ENCODE peak calls at places on chromosomes 1 and 21, in nine cellular contexts. One of them, this sample, is unnamed.

GRCh38 chr1:52904590-52905375 is 16.8 kb downstream of the ECHDC2 start:
- DNase-seq in NCI-H2171 treated with DMSO at 0.1 percent for 48 hours: peak
- DNase-seq in DMS53: peak
- DNase-seq in HT1080: no peak
- DNase-seq in ELR: peak
- DNase-seq in GM10248: peak
- DNase-seq in NCI-H1105: peak
- DNase-seq in left ventricle myocardium inferior: no peak
- DNase-seq in stimulated activated naive CD8-positive, alpha-beta T cell treated with anti-CD3 and anti-CD28 coated beads, Interleukin-15, Interleukin-2, amounts not matched to agents 100 U/mL and 50 U/mL, for 24 hours: peak
- DNase-seq in this sample: peak

GRCh38 chr1:90717665-90718410 is 736 bp upstream of the BARHL2 start:
- DNase-seq in NCI-H2171 treated with DMSO at 0.1 percent for 48 hours: peak
- DNase-seq in DMS53: peak
- DNase-seq in HT1080: no peak
- DNase-seq in ELR: no peak
- DNase-seq in GM10248: no peak
- DNase-seq in NCI-H1105: no peak
- DNase-seq in left ventricle myocardium inferior: no peak
- DNase-seq in stimulated activated naive CD8-positive, alpha-beta T cell treated with anti-CD3 and anti-CD28 coated beads, Interleukin-15, Interleukin-2, amounts not matched to agents 100 U/mL and 50 U/mL, for 24 hours: no peak
- DNase-seq in this sample: no peak

GRCh38 chr21:16517380-16517779 is 787.6 kb downstream of the USP25 start:
- DNase-seq in NCI-H2171 treated with DMSO at 0.1 percent for 48 hours: no peak
- DNase-seq in DMS53: no peak
- DNase-seq in HT1080: no peak
- DNase-seq in ELR: no peak
- DNase-seq in GM10248: no peak
- DNase-seq in NCI-H1105: no peak
- DNase-seq in left ventricle myocardium inferior: no peak
- DNase-seq in stimulated activated naive CD8-positive, alpha-beta T cell treated with anti-CD3 and anti-CD28 coated beads, Interleukin-15, Interleukin-2, amounts not matched to agents 100 U/mL and 50 U/mL, for 24 hours: no peak
- DNase-seq in this sample: no peak

GRCh38 chr21:37521658-37522057 is 155.1 kb downstream of the DYRK1A start:
- DNase-seq in NCI-H2171 treated with DMSO at 0.1 percent for 48 hours: no peak
- DNase-seq in DMS53: no peak
- DNase-seq in HT1080: no peak
- DNase-seq in ELR: no peak
- DNase-seq in GM10248: no peak
- DNase-seq in NCI-H1105: no peak
- DNase-seq in left ventricle myocardium inferior: no peak
- DNase-seq in stimulated activated naive CD8-positive, alpha-beta T cell treated with anti-CD3 and anti-CD28 coated beads, Interleukin-15, Interleukin-2, amounts not matched to agents 100 U/mL and 50 U/mL, for 24 hours: no peak
- DNase-seq in this sample: no peak

GRCh38 chr1:214004014-214004413 is 16.2 kb downstream of the PROX1 start:
- DNase-seq in NCI-H2171 treated with DMSO at 0.1 percent for 48 hours: peak
- DNase-seq in DMS53: no peak
- DNase-seq in HT1080: no peak
- DNase-seq in ELR: no peak
- DNase-seq in GM10248: no peak
- DNase-seq in NCI-H1105: no peak
- DNase-seq in left ventricle myocardium inferior: no peak
- DNase-seq in stimulated activated naive CD8-positive, alpha-beta T cell treated with anti-CD3 and anti-CD28 coated beads, Interleukin-15, Interleukin-2, amounts not matched to agents 100 U/mL and 50 U/mL, for 24 hours: no peak
- DNase-seq in this sample: no peak

GRCh38 chr1:22216210-22216883 is 73.5 kb upstream of the WNT4 start:
- DNase-seq in NCI-H2171 treated with DMSO at 0.1 percent for 48 hours: peak
- DNase-seq in DMS53: peak
- DNase-seq in HT1080: no peak
- DNase-seq in ELR: no peak
- DNase-seq in GM10248: no peak
- DNase-seq in NCI-H1105: no peak
- DNase-seq in left ventricle myocardium inferior: no peak
- DNase-seq in stimulated activated naive CD8-positive, alpha-beta T cell treated with anti-CD3 and anti-CD28 coated beads, Interleukin-15, Interleukin-2, amounts not matched to agents 100 U/mL and 50 U/mL, for 24 hours: no peak
- DNase-seq in this sample: no peak

GRCh38 chr1:29620631-29621030 is 384.3 kb downstream of the PTPRU start:
- DNase-seq in NCI-H2171 treated with DMSO at 0.1 percent for 48 hours: no peak
- DNase-seq in DMS53: no peak
- DNase-seq in HT1080: no peak
- DNase-seq in ELR: no peak
- DNase-seq in GM10248: no peak
- DNase-seq in NCI-H1105: no peak
- DNase-seq in left ventricle myocardium inferior: no peak
- DNase-seq in stimulated activated naive CD8-positive, alpha-beta T cell treated with anti-CD3 and anti-CD28 coated beads, Interleukin-15, Interleukin-2, amounts not matched to agents 100 U/mL and 50 U/mL, for 24 hours: no peak
- DNase-seq in this sample: no peak

GRCh38 chr1:3481836-3482589 is 27.5 kb downstream of the ARHGEF16 start:
- DNase-seq in NCI-H2171 treated with DMSO at 0.1 percent for 48 hours: peak
- DNase-seq in DMS53: peak
- DNase-seq in HT1080: peak
- DNase-seq in ELR: peak
- DNase-seq in GM10248: no peak
- DNase-seq in NCI-H1105: no peak
- DNase-seq in left ventricle myocardium inferior: no peak
- DNase-seq in stimulated activated naive CD8-positive, alpha-beta T cell treated with anti-CD3 and anti-CD28 coated beads, Interleukin-15, Interleukin-2, amounts not matched to agents 100 U/mL and 50 U/mL, for 24 hours: no peak
- DNase-seq in this sample: peak

GRCh38 chr1:152752225-152752624 is 5.6 kb upstream of the KPRP start:
- DNase-seq in NCI-H2171 treated with DMSO at 0.1 percent for 48 hours: no peak
- DNase-seq in DMS53: no peak
- DNase-seq in HT1080: peak
- DNase-seq in ELR: peak
- DNase-seq in GM10248: no peak
- DNase-seq in NCI-H1105: no peak
- DNase-seq in left ventricle myocardium inferior: no peak
- DNase-seq in stimulated activated naive CD8-positive, alpha-beta T cell treated with anti-CD3 and anti-CD28 coated beads, Interleukin-15, Interleukin-2, amounts not matched to agents 100 U/mL and 50 U/mL, for 24 hours: no peak
- DNase-seq in this sample: no peak

GRCh38 chr1:182962554-182963115 is 9.7 kb upstream of the SHCBP1L start:
- DNase-seq in NCI-H2171 treated with DMSO at 0.1 percent for 48 hours: peak
- DNase-seq in DMS53: peak
- DNase-seq in HT1080: peak
- DNase-seq in ELR: peak
- DNase-seq in GM10248: peak
- DNase-seq in NCI-H1105: peak
- DNase-seq in left ventricle myocardium inferior: peak
- DNase-seq in stimulated activated naive CD8-positive, alpha-beta T cell treated with anti-CD3 and anti-CD28 coated beads, Interleukin-15, Interleukin-2, amounts not matched to agents 100 U/mL and 50 U/mL, for 24 hours: peak
- DNase-seq in this sample: peak

GRCh38 chr21:46168659-46169386 is 13.4 kb upstream of the FTCD start:
- DNase-seq in NCI-H2171 treated with DMSO at 0.1 percent for 48 hours: peak
- DNase-seq in DMS53: peak
- DNase-seq in HT1080: no peak
- DNase-seq in ELR: no peak
- DNase-seq in GM10248: no peak
- DNase-seq in NCI-H1105: no peak
- DNase-seq in left ventricle myocardium inferior: no peak
- DNase-seq in stimulated activated naive CD8-positive, alpha-beta T cell treated with anti-CD3 and anti-CD28 coated beads, Interleukin-15, Interleukin-2, amounts not matched to agents 100 U/mL and 50 U/mL, for 24 hours: no peak
- DNase-seq in this sample: no peak

GRCh38 chr1:9611716-9612115 is 23.0 kb downstream of the TMEM201 start:
- DNase-seq in NCI-H2171 treated with DMSO at 0.1 percent for 48 hours: no peak
- DNase-seq in DMS53: no peak
- DNase-seq in HT1080: no peak
- DNase-seq in ELR: no peak
- DNase-seq in GM10248: no peak
- DNase-seq in NCI-H1105: no peak
- DNase-seq in left ventricle myocardium inferior: no peak
- DNase-seq in stimulated activated naive CD8-positive, alpha-beta T cell treated with anti-CD3 and anti-CD28 coated beads, Interleukin-15, Interleukin-2, amounts not matched to agents 100 U/mL and 50 U/mL, for 24 hours: no peak
- DNase-seq in this sample: no peak

GRCh38 chr1:98405581-98406059 is 255.9 kb upstream of the SNX7 start:
- DNase-seq in NCI-H2171 treated with DMSO at 0.1 percent for 48 hours: no peak
- DNase-seq in DMS53: peak
- DNase-seq in HT1080: peak
- DNase-seq in ELR: peak
- DNase-seq in GM10248: peak
- DNase-seq in NCI-H1105: no peak
- DNase-seq in left ventricle myocardium inferior: no peak
- DNase-seq in stimulated activated naive CD8-positive, alpha-beta T cell treated with anti-CD3 and anti-CD28 coated beads, Interleukin-15, Interleukin-2, amounts not matched to agents 100 U/mL and 50 U/mL, for 24 hours: no peak
- DNase-seq in this sample: no peak

GRCh38 chr1:92877792-92878191 is 46.0 kb downstream of the RPL5 start:
- DNase-seq in NCI-H2171 treated with DMSO at 0.1 percent for 48 hours: peak
- DNase-seq in DMS53: peak
- DNase-seq in HT1080: no peak
- DNase-seq in ELR: no peak
- DNase-seq in GM10248: peak
- DNase-seq in NCI-H1105: peak
- DNase-seq in left ventricle myocardium inferior: no peak
- DNase-seq in stimulated activated naive CD8-positive, alpha-beta T cell treated with anti-CD3 and anti-CD28 coated beads, Interleukin-15, Interleukin-2, amounts not matched to agents 100 U/mL and 50 U/mL, for 24 hours: no peak
- DNase-seq in this sample: peak